ENCODE peak calls at places on chromosome 18, in seven cellular contexts. One of them, this sample, is unnamed.

GRCh38 chr18:75926811-75927210 is 499.3 kb upstream of the SMIM21 start:
- DNase-seq in HFF-Myc: no peak
- DNase-seq in KBM-7: no peak
- DNase-seq in NCI-H187: no peak
- DNase-seq in epithelial cell of esophagus: peak; percentile 14
- DNase-seq in activated CD4-positive, alpha-beta T cell treated with anti-CD3 and anti-CD28 coated beads for 36 hours: no peak
- DNase-seq in stimulated activated CD4-positive, alpha-beta T cell treated with anti-CD3 and anti-CD28 coated beads, Interleukin-12 subunit alpha, Interleukin-12 subunit beta, amount 100 ng/mL, for 4 hours: no peak
- DNase-seq in this sample: no peak

GRCh38 chr18:79458131-79458838 is 62.6 kb downstream of the NFATC1 start:
- DNase-seq in HFF-Myc: peak; percentile 42
- DNase-seq in KBM-7: no peak
- DNase-seq in NCI-H187: no peak
- DNase-seq in epithelial cell of esophagus: peak; percentile 77
- DNase-seq in activated CD4-positive, alpha-beta T cell treated with anti-CD3 and anti-CD28 coated beads for 36 hours: no peak
- DNase-seq in stimulated activated CD4-positive, alpha-beta T cell treated with anti-CD3 and anti-CD28 coated beads, Interleukin-12 subunit alpha, Interleukin-12 subunit beta, amount 100 ng/mL, for 4 hours: no peak
- DNase-seq in this sample: no peak

GRCh38 chr18:31380912-31381311 is 4.3 kb downstream of the DSG4 start:
- DNase-seq in HFF-Myc: no peak
- DNase-seq in KBM-7: no peak
- DNase-seq in NCI-H187: no peak
- DNase-seq in epithelial cell of esophagus: peak; percentile 75
- DNase-seq in activated CD4-positive, alpha-beta T cell treated with anti-CD3 and anti-CD28 coated beads for 36 hours: no peak
- DNase-seq in stimulated activated CD4-positive, alpha-beta T cell treated with anti-CD3 and anti-CD28 coated beads, Interleukin-12 subunit alpha, Interleukin-12 subunit beta, amount 100 ng/mL, for 4 hours: no peak
- DNase-seq in this sample: no peak

GRCh38 chr18:41135146-41135545 is 819.9 kb upstream of the PIK3C3 start:
- DNase-seq in HFF-Myc: no peak
- DNase-seq in KBM-7: no peak
- DNase-seq in NCI-H187: no peak
- DNase-seq in epithelial cell of esophagus: peak; percentile 62
- DNase-seq in activated CD4-positive, alpha-beta T cell treated with anti-CD3 and anti-CD28 coated beads for 36 hours: no peak
- DNase-seq in stimulated activated CD4-positive, alpha-beta T cell treated with anti-CD3 and anti-CD28 coated beads, Interleukin-12 subunit alpha, Interleukin-12 subunit beta, amount 100 ng/mL, for 4 hours: no peak
- DNase-seq in this sample: no peak

GRCh38 chr18:8608795-8609673 is at the start of gene RAB12:
- DNase-seq in HFF-Myc: no peak
- DNase-seq in KBM-7: peak; percentile 74
- DNase-seq in NCI-H187: peak; percentile 17
- DNase-seq in epithelial cell of esophagus: peak; percentile 89
- DNase-seq in activated CD4-positive, alpha-beta T cell treated with anti-CD3 and anti-CD28 coated beads for 36 hours: peak; percentile 92
- DNase-seq in stimulated activated CD4-positive, alpha-beta T cell treated with anti-CD3 and anti-CD28 coated beads, Interleukin-12 subunit alpha, Interleukin-12 subunit beta, amount 100 ng/mL, for 4 hours: peak; percentile 87
- DNase-seq in this sample: peak; percentile 90

GRCh38 chr18:28134774-28135173 is 42.2 kb downstream of the CDH2 start:
- DNase-seq in HFF-Myc: no peak
- DNase-seq in KBM-7: no peak
- DNase-seq in NCI-H187: no peak
- DNase-seq in epithelial cell of esophagus: no peak
- DNase-seq in activated CD4-positive, alpha-beta T cell treated with anti-CD3 and anti-CD28 coated beads for 36 hours: no peak
- DNase-seq in stimulated activated CD4-positive, alpha-beta T cell treated with anti-CD3 and anti-CD28 coated beads, Interleukin-12 subunit alpha, Interleukin-12 subunit beta, amount 100 ng/mL, for 4 hours: no peak
- DNase-seq in this sample: no peak

GRCh38 chr18:1018211-1018651 is 113.6 kb downstream of the ADCYAP1 start:
- DNase-seq in HFF-Myc: peak; percentile 72
- DNase-seq in KBM-7: no peak
- DNase-seq in NCI-H187: no peak
- DNase-seq in epithelial cell of esophagus: peak; percentile 5
- DNase-seq in activated CD4-positive, alpha-beta T cell treated with anti-CD3 and anti-CD28 coated beads for 36 hours: no peak
- DNase-seq in stimulated activated CD4-positive, alpha-beta T cell treated with anti-CD3 and anti-CD28 coated beads, Interleukin-12 subunit alpha, Interleukin-12 subunit beta, amount 100 ng/mL, for 4 hours: no peak
- DNase-seq in this sample: no peak

GRCh38 chr18:48517048-48517447 is 21.8 kb upstream of the CTIF start:
- DNase-seq in HFF-Myc: no peak
- DNase-seq in KBM-7: no peak
- DNase-seq in NCI-H187: no peak
- DNase-seq in epithelial cell of esophagus: no peak
- DNase-seq in activated CD4-positive, alpha-beta T cell treated with anti-CD3 and anti-CD28 coated beads for 36 hours: no peak
- DNase-seq in stimulated activated CD4-positive, alpha-beta T cell treated with anti-CD3 and anti-CD28 coated beads, Interleukin-12 subunit alpha, Interleukin-12 subunit beta, amount 100 ng/mL, for 4 hours: no peak
- DNase-seq in this sample: no peak

GRCh38 chr18:23238651-23239349 is 103.5 kb downstream of the CABLES1 start:
- DNase-seq in HFF-Myc: no peak
- DNase-seq in KBM-7: no peak
- DNase-seq in NCI-H187: no peak
- DNase-seq in epithelial cell of esophagus: no peak
- DNase-seq in activated CD4-positive, alpha-beta T cell treated with anti-CD3 and anti-CD28 coated beads for 36 hours: no peak
- DNase-seq in stimulated activated CD4-positive, alpha-beta T cell treated with anti-CD3 and anti-CD28 coated beads, Interleukin-12 subunit alpha, Interleukin-12 subunit beta, amount 100 ng/mL, for 4 hours: no peak
- DNase-seq in this sample: no peak

GRCh38 chr18:22311301-22311700 is 106.4 kb downstream of the CTAGE1 start:
- DNase-seq in HFF-Myc: no peak
- DNase-seq in KBM-7: no peak
- DNase-seq in NCI-H187: no peak
- DNase-seq in epithelial cell of esophagus: no peak
- DNase-seq in activated CD4-positive, alpha-beta T cell treated with anti-CD3 and anti-CD28 coated beads for 36 hours: no peak
- DNase-seq in stimulated activated CD4-positive, alpha-beta T cell treated with anti-CD3 and anti-CD28 coated beads, Interleukin-12 subunit alpha, Interleukin-12 subunit beta, amount 100 ng/mL, for 4 hours: no peak
- DNase-seq in this sample: no peak

GRCh38 chr18:11310476-11311086 is 161.2 kb upstream of the PIEZO2 start:
- DNase-seq in HFF-Myc: peak; percentile 46
- DNase-seq in KBM-7: peak; percentile 46
- DNase-seq in NCI-H187: peak; percentile 25
- DNase-seq in epithelial cell of esophagus: peak; percentile 23
- DNase-seq in activated CD4-positive, alpha-beta T cell treated with anti-CD3 and anti-CD28 coated beads for 36 hours: peak; percentile 66
- DNase-seq in stimulated activated CD4-positive, alpha-beta T cell treated with anti-CD3 and anti-CD28 coated beads, Interleukin-12 subunit alpha, Interleukin-12 subunit beta, amount 100 ng/mL, for 4 hours: no peak
- DNase-seq in this sample: peak; percentile 43

GRCh38 chr18:6022089-6022444 is 126.7 kb upstream of the TMEM200C start:
- DNase-seq in HFF-Myc: no peak
- DNase-seq in KBM-7: no peak
- DNase-seq in NCI-H187: no peak
- DNase-seq in epithelial cell of esophagus: no peak
- DNase-seq in activated CD4-positive, alpha-beta T cell treated with anti-CD3 and anti-CD28 coated beads for 36 hours: no peak
- DNase-seq in stimulated activated CD4-positive, alpha-beta T cell treated with anti-CD3 and anti-CD28 coated beads, Interleukin-12 subunit alpha, Interleukin-12 subunit beta, amount 100 ng/mL, for 4 hours: no peak
- DNase-seq in this sample: no peak

GRCh38 chr18:44968336-44968735 is 287.6 kb downstream of the SETBP1 start:
- DNase-seq in HFF-Myc: no peak
- DNase-seq in KBM-7: no peak
- DNase-seq in NCI-H187: no peak
- DNase-seq in epithelial cell of esophagus: no peak
- DNase-seq in activated CD4-positive, alpha-beta T cell treated with anti-CD3 and anti-CD28 coated beads for 36 hours: no peak
- DNase-seq in stimulated activated CD4-positive, alpha-beta T cell treated with anti-CD3 and anti-CD28 coated beads, Interleukin-12 subunit alpha, Interleukin-12 subunit beta, amount 100 ng/mL, for 4 hours: no peak
- DNase-seq in this sample: no peak

GRCh38 chr18:1292167-1292566 is 387.5 kb downstream of the ADCYAP1 start:
- DNase-seq in HFF-Myc: no peak
- DNase-seq in KBM-7: no peak
- DNase-seq in NCI-H187: no peak
- DNase-seq in epithelial cell of esophagus: no peak
- DNase-seq in activated CD4-positive, alpha-beta T cell treated with anti-CD3 and anti-CD28 coated beads for 36 hours: no peak
- DNase-seq in stimulated activated CD4-positive, alpha-beta T cell treated with anti-CD3 and anti-CD28 coated beads, Interleukin-12 subunit alpha, Interleukin-12 subunit beta, amount 100 ng/mL, for 4 hours: no peak
- DNase-seq in this sample: no peak

GRCh38 chr18:79606621-79607331 is 72.8 kb upstream of the CTDP1 start:
- DNase-seq in HFF-Myc: no peak
- DNase-seq in KBM-7: no peak
- DNase-seq in NCI-H187: no peak
- DNase-seq in epithelial cell of esophagus: no peak
- DNase-seq in activated CD4-positive, alpha-beta T cell treated with anti-CD3 and anti-CD28 coated beads for 36 hours: no peak
- DNase-seq in stimulated activated CD4-positive, alpha-beta T cell treated with anti-CD3 and anti-CD28 coated beads, Interleukin-12 subunit alpha, Interleukin-12 subunit beta, amount 100 ng/mL, for 4 hours: no peak
- DNase-seq in this sample: no peak

GRCh38 chr18:2882201-2882600 is 35.4 kb downstream of the EMILIN2 start:
- DNase-seq in HFF-Myc: no peak
- DNase-seq in KBM-7: no peak
- DNase-seq in NCI-H187: no peak
- DNase-seq in epithelial cell of esophagus: no peak
- DNase-seq in activated CD4-positive, alpha-beta T cell treated with anti-CD3 and anti-CD28 coated beads for 36 hours: no peak
- DNase-seq in stimulated activated CD4-positive, alpha-beta T cell treated with anti-CD3 and anti-CD28 coated beads, Interleukin-12 subunit alpha, Interleukin-12 subunit beta, amount 100 ng/mL, for 4 hours: no peak
- DNase-seq in this sample: no peak

GRCh38 chr18:34283506-34283905 is 58.8 kb upstream of the NOL4 start:
- DNase-seq in HFF-Myc: no peak
- DNase-seq in KBM-7: no peak
- DNase-seq in NCI-H187: no peak
- DNase-seq in epithelial cell of esophagus: no peak
- DNase-seq in activated CD4-positive, alpha-beta T cell treated with anti-CD3 and anti-CD28 coated beads for 36 hours: no peak
- DNase-seq in stimulated activated CD4-positive, alpha-beta T cell treated with anti-CD3 and anti-CD28 coated beads, Interleukin-12 subunit alpha, Interleukin-12 subunit beta, amount 100 ng/mL, for 4 hours: no peak
- DNase-seq in this sample: no peak

GRCh38 chr18:56661414-56662101 is 10.4 kb downstream of the WDR7 start:
- DNase-seq in HFF-Myc: no peak
- DNase-seq in KBM-7: no peak
- DNase-seq in NCI-H187: no peak
- DNase-seq in epithelial cell of esophagus: no peak
- DNase-seq in activated CD4-positive, alpha-beta T cell treated with anti-CD3 and anti-CD28 coated beads for 36 hours: no peak
- DNase-seq in stimulated activated CD4-positive, alpha-beta T cell treated with anti-CD3 and anti-CD28 coated beads, Interleukin-12 subunit alpha, Interleukin-12 subunit beta, amount 100 ng/mL, for 4 hours: no peak
- DNase-seq in this sample: no peak

GRCh38 chr18:29234751-29235150 is 1057.8 kb upstream of the CDH2 start:
- DNase-seq in HFF-Myc: no peak
- DNase-seq in KBM-7: no peak
- DNase-seq in NCI-H187: no peak
- DNase-seq in epithelial cell of esophagus: peak; percentile 32
- DNase-seq in activated CD4-positive, alpha-beta T cell treated with anti-CD3 and anti-CD28 coated beads for 36 hours: no peak
- DNase-seq in stimulated activated CD4-positive, alpha-beta T cell treated with anti-CD3 and anti-CD28 coated beads, Interleukin-12 subunit alpha, Interleukin-12 subunit beta, amount 100 ng/mL, for 4 hours: no peak
- DNase-seq in this sample: no peak

GRCh38 chr18:43876286-43877082 is 599.2 kb upstream of the SYT4 start:
- DNase-seq in HFF-Myc: no peak
- DNase-seq in KBM-7: no peak
- DNase-seq in NCI-H187: no peak
- DNase-seq in epithelial cell of esophagus: no peak
- DNase-seq in activated CD4-positive, alpha-beta T cell treated with anti-CD3 and anti-CD28 coated beads for 36 hours: no peak
- DNase-seq in stimulated activated CD4-positive, alpha-beta T cell treated with anti-CD3 and anti-CD28 coated beads, Interleukin-12 subunit alpha, Interleukin-12 subunit beta, amount 100 ng/mL, for 4 hours: no peak
- DNase-seq in this sample: no peak

GRCh38 chr18:65336411-65336810 is 414.4 kb upstream of the CDH7 start:
- DNase-seq in HFF-Myc: no peak
- DNase-seq in KBM-7: no peak
- DNase-seq in NCI-H187: no peak
- DNase-seq in epithelial cell of esophagus: no peak
- DNase-seq in activated CD4-positive, alpha-beta T cell treated with anti-CD3 and anti-CD28 coated beads for 36 hours: no peak
- DNase-seq in stimulated activated CD4-positive, alpha-beta T cell treated with anti-CD3 and anti-CD28 coated beads, Interleukin-12 subunit alpha, Interleukin-12 subunit beta, amount 100 ng/mL, for 4 hours: no peak
- DNase-seq in this sample: no peak

GRCh38 chr18:2540575-2540974 is 30.7 kb downstream of the METTL4 start:
- DNase-seq in HFF-Myc: no peak
- DNase-seq in KBM-7: no peak
- DNase-seq in NCI-H187: no peak
- DNase-seq in epithelial cell of esophagus: no peak
- DNase-seq in activated CD4-positive, alpha-beta T cell treated with anti-CD3 and anti-CD28 coated beads for 36 hours: no peak
- DNase-seq in stimulated activated CD4-positive, alpha-beta T cell treated with anti-CD3 and anti-CD28 coated beads, Interleukin-12 subunit alpha, Interleukin-12 subunit beta, amount 100 ng/mL, for 4 hours: no peak
- DNase-seq in this sample: no peak

GRCh38 chr18:706438-706837 is 6.0 kb downstream of the ENOSF1 start:
- DNase-seq in HFF-Myc: no peak
- DNase-seq in KBM-7: no peak
- DNase-seq in NCI-H187: no peak
- DNase-seq in epithelial cell of esophagus: no peak
- DNase-seq in activated CD4-positive, alpha-beta T cell treated with anti-CD3 and anti-CD28 coated beads for 36 hours: no peak
- DNase-seq in stimulated activated CD4-positive, alpha-beta T cell treated with anti-CD3 and anti-CD28 coated beads, Interleukin-12 subunit alpha, Interleukin-12 subunit beta, amount 100 ng/mL, for 4 hours: no peak
- DNase-seq in this sample: no peak

GRCh38 chr18:69978743-69979715 is 31.4 kb upstream of the CD226 start:
- DNase-seq in HFF-Myc: no peak
- DNase-seq in KBM-7: no peak
- DNase-seq in NCI-H187: no peak
- DNase-seq in epithelial cell of esophagus: no peak
- DNase-seq in activated CD4-positive, alpha-beta T cell treated with anti-CD3 and anti-CD28 coated beads for 36 hours: peak; percentile 17
- DNase-seq in stimulated activated CD4-positive, alpha-beta T cell treated with anti-CD3 and anti-CD28 coated beads, Interleukin-12 subunit alpha, Interleukin-12 subunit beta, amount 100 ng/mL, for 4 hours: no peak
- DNase-seq in this sample: peak; percentile 25

GRCh38 chr18:67728364-67728763 is 211.8 kb upstream of the DSEL start:
- DNase-seq in HFF-Myc: no peak
- DNase-seq in KBM-7: no peak
- DNase-seq in NCI-H187: no peak
- DNase-seq in epithelial cell of esophagus: peak; percentile 35
- DNase-seq in activated CD4-positive, alpha-beta T cell treated with anti-CD3 and anti-CD28 coated beads for 36 hours: no peak
- DNase-seq in stimulated activated CD4-positive, alpha-beta T cell treated with anti-CD3 and anti-CD28 coated beads, Interleukin-12 subunit alpha, Interleukin-12 subunit beta, amount 100 ng/mL, for 4 hours: no peak
- DNase-seq in this sample: no peak

GRCh38 chr18:23569299-23570063 is 16.8 kb downstream of the NPC1 start:
- DNase-seq in HFF-Myc: no peak
- DNase-seq in KBM-7: no peak
- DNase-seq in NCI-H187: no peak
- DNase-seq in epithelial cell of esophagus: no peak
- DNase-seq in activated CD4-positive, alpha-beta T cell treated with anti-CD3 and anti-CD28 coated beads for 36 hours: no peak
- DNase-seq in stimulated activated CD4-positive, alpha-beta T cell treated with anti-CD3 and anti-CD28 coated beads, Interleukin-12 subunit alpha, Interleukin-12 subunit beta, amount 100 ng/mL, for 4 hours: no peak
- DNase-seq in this sample: no peak

GRCh38 chr18:55861266-55861665 is 273.3 kb upstream of the TCF4 start:
- DNase-seq in HFF-Myc: no peak
- DNase-seq in KBM-7: no peak
- DNase-seq in NCI-H187: no peak
- DNase-seq in epithelial cell of esophagus: peak; percentile 62
- DNase-seq in activated CD4-positive, alpha-beta T cell treated with anti-CD3 and anti-CD28 coated beads for 36 hours: no peak
- DNase-seq in stimulated activated CD4-positive, alpha-beta T cell treated with anti-CD3 and anti-CD28 coated beads, Interleukin-12 subunit alpha, Interleukin-12 subunit beta, amount 100 ng/mL, for 4 hours: no peak
- DNase-seq in this sample: no peak

GRCh38 chr18:35091841-35092240 is 50.6 kb downstream of the MAPRE2 start:
- DNase-seq in HFF-Myc: no peak
- DNase-seq in KBM-7: no peak
- DNase-seq in NCI-H187: no peak
- DNase-seq in epithelial cell of esophagus: peak; percentile 5
- DNase-seq in activated CD4-positive, alpha-beta T cell treated with anti-CD3 and anti-CD28 coated beads for 36 hours: no peak
- DNase-seq in stimulated activated CD4-positive, alpha-beta T cell treated with anti-CD3 and anti-CD28 coated beads, Interleukin-12 subunit alpha, Interleukin-12 subunit beta, amount 100 ng/mL, for 4 hours: no peak
- DNase-seq in this sample: no peak

GRCh38 chr18:76923485-76924085 is 101.2 kb downstream of the ZNF236 start:
- DNase-seq in HFF-Myc: no peak
- DNase-seq in KBM-7: peak; percentile 30
- DNase-seq in NCI-H187: no peak
- DNase-seq in epithelial cell of esophagus: peak; percentile 52
- DNase-seq in activated CD4-positive, alpha-beta T cell treated with anti-CD3 and anti-CD28 coated beads for 36 hours: no peak
- DNase-seq in stimulated activated CD4-positive, alpha-beta T cell treated with anti-CD3 and anti-CD28 coated beads, Interleukin-12 subunit alpha, Interleukin-12 subunit beta, amount 100 ng/mL, for 4 hours: no peak
- DNase-seq in this sample: no peak

GRCh38 chr18:56278643-56279042 is 359.7 kb downstream of the TXNL1 start:
- DNase-seq in HFF-Myc: no peak
- DNase-seq in KBM-7: no peak
- DNase-seq in NCI-H187: no peak
- DNase-seq in epithelial cell of esophagus: no peak
- DNase-seq in activated CD4-positive, alpha-beta T cell treated with anti-CD3 and anti-CD28 coated beads for 36 hours: no peak
- DNase-seq in stimulated activated CD4-positive, alpha-beta T cell treated with anti-CD3 and anti-CD28 coated beads, Interleukin-12 subunit alpha, Interleukin-12 subunit beta, amount 100 ng/mL, for 4 hours: no peak
- DNase-seq in this sample: no peak

GRCh38 chr18:37521500-37522465 is 43.8 kb downstream of the CELF4 start:
- DNase-seq in HFF-Myc: no peak
- DNase-seq in KBM-7: no peak
- DNase-seq in NCI-H187: no peak
- DNase-seq in epithelial cell of esophagus: no peak
- DNase-seq in activated CD4-positive, alpha-beta T cell treated with anti-CD3 and anti-CD28 coated beads for 36 hours: no peak
- DNase-seq in stimulated activated CD4-positive, alpha-beta T cell treated with anti-CD3 and anti-CD28 coated beads, Interleukin-12 subunit alpha, Interleukin-12 subunit beta, amount 100 ng/mL, for 4 hours: no peak
- DNase-seq in this sample: no peak

GRCh38 chr18:70195852-70196434 is 9.5 kb downstream of the RTTN start:
- DNase-seq in HFF-Myc: no peak
- DNase-seq in KBM-7: peak; percentile 46
- DNase-seq in NCI-H187: no peak
- DNase-seq in epithelial cell of esophagus: peak; percentile 66
- DNase-seq in activated CD4-positive, alpha-beta T cell treated with anti-CD3 and anti-CD28 coated beads for 36 hours: peak; percentile 35
- DNase-seq in stimulated activated CD4-positive, alpha-beta T cell treated with anti-CD3 and anti-CD28 coated beads, Interleukin-12 subunit alpha, Interleukin-12 subunit beta, amount 100 ng/mL, for 4 hours: no peak
- DNase-seq in this sample: peak; percentile 16